ENCODE peak calls at places on chromosomes 2 and 18, in five cellular contexts. Q, B, H, E and M are unnamed samples. For H3K9me3, the result is how much of the 10 kb centered on the place peaks cover.

GRCh38 chr2:105087273-105087672 is 49.4 kb downstream of the MRPS9 start:
- DNase-seq in Q (no peak), B (no peak), H (no peak), E (no peak), M (no peak)

GRCh38 chr2:200687938-200688920 is 102.4 kb downstream of the AOX1 start:
- DNase-seq in Q (no peak), B (no peak), H (no peak), E (no peak), M (no peak)

GRCh38 chr2:103445356-103445755 is 683.5 kb downstream of the TMEM182 start:
- DNase-seq in Q (no peak), B (no peak), H (no peak), E (no peak), M (no peak)

GRCh38 chr18:70936160-70936559 is 647.3 kb downstream of the SOCS6 start:
- DNase-seq in Q (no peak), B (no peak), H (no peak), E (no peak), M (no peak)

GRCh38 chr2:6866982-6867381 is 1.3 kb upstream of the CMPK2 start:
- DNase-seq in Q (no peak), B (no peak), H (no peak), E (no peak), M (no peak)

GRCh38 chr2:41869542-41870256 is 178.1 kb upstream of the PKDCC start:
- DNase-seq in Q (peak), B (peak), H (peak), E (peak), M (peak)

GRCh38 chr2:9744256-9745004 is 98.8 kb upstream of the TAF1B start:
- DNase-seq in Q (no peak), B (no peak), H (no peak), E (no peak), M (no peak)

GRCh38 chr2:67234443-67234842 is 162.7 kb upstream of the ETAA1 start:
- DNase-seq in Q (no peak), B (no peak), H (peak), E (no peak), M (peak)

GRCh38 chr2:162232611-162233115 is 10.6 kb downstream of the FAP start:
- DNase-seq in Q (no peak), B (no peak), H (no peak), E (no peak), M (no peak)

GRCh38 chr18:65498605-65499004 is 252.2 kb upstream of the CDH7 start:
- DNase-seq in Q (no peak), B (no peak), H (no peak), E (no peak), M (no peak)

GRCh38 chr2:27627963-27628766 is 647 bp downstream of the CCDC121 start:
- DNase-seq in Q (peak), B (no peak), H (no peak), E (no peak), M (peak)

GRCh38 chr2:97759727-97760407 is 46.5 kb downstream of the ZAP70 start:
- DNase-seq in Q (no peak), B (no peak), H (no peak), E (no peak), M (no peak)

GRCh38 chr2:230878599-230878965 is 13.8 kb downstream of the ITM2C start:
- DNase-seq in Q (no peak), B (no peak), H (no peak), E (no peak), M (no peak)

GRCh38 chr2:168964251-168964807 is 63.2 kb downstream of the G6PC2 start:
- DNase-seq in Q (no peak), B (no peak), H (no peak), E (no peak), M (no peak)

GRCh38 chr2:205914736-205915510 is 171.1 kb downstream of the INO80D start:
- DNase-seq in Q (no peak), B (no peak), H (no peak), E (no peak), M (no peak)

GRCh38 chr2:8310557-8311455 is 371.1 kb upstream of the ID2 start:
- DNase-seq in Q (no peak), B (no peak), H (no peak), E (no peak), M (no peak)

GRCh38 chr2:147051248-147051647 is 793.6 kb upstream of the ACVR2A start:
- DNase-seq in Q (no peak), B (no peak), H (no peak), E (no peak), M (no peak)

GRCh38 chr2:192091480-192091879 is 103.3 kb downstream of the TMEFF2 start:
- DNase-seq in Q (no peak), B (no peak), H (no peak), E (no peak), M (no peak)

GRCh38 chr2:72150961-72151356 is 3.3 kb upstream of the CYP26B1 start:
- DNase-seq in Q (no peak), B (no peak), H (no peak), E (no peak), M (no peak)

GRCh38 chr2:120237491-120237902 is 14.3 kb upstream of the TMEM185B start:
- DNase-seq in Q (no peak), B (no peak), H (no peak), E (no peak), M (peak)

GRCh38 chr2:10971131-10971854 is 59.6 kb downstream of the KCNF1 start:
- DNase-seq in Q (no peak), B (no peak), H (no peak), E (no peak), M (no peak)

GRCh38 chr18:61340148-61340547 is 6.9 kb downstream of the CDH20 start:
- DNase-seq in Q (no peak), B (no peak), H (no peak), E (no peak), M (no peak)

GRCh38 chr2:88211005-88211808 is 41.1 kb downstream of the THNSL2 start:
- DNase-seq in Q (no peak), B (peak), H (no peak), E (no peak), M (no peak)

GRCh38 chr2:82650038-82650437 is 1809.0 kb downstream of the SUCLG1 start:
- DNase-seq in Q (no peak), B (no peak), H (no peak), E (no peak), M (no peak)

GRCh38 chr2:11574176-11575046 is 40.6 kb downstream of the GREB1 start:
- DNase-seq in Q (no peak), B (no peak), H (no peak), E (no peak), M (no peak)

GRCh38 chr2:237389831-237390230 is 24.1 kb downstream of the COL6A3 start:
- DNase-seq in Q (no peak), B (peak), H (no peak), E (no peak), M (no peak)

DNA sequence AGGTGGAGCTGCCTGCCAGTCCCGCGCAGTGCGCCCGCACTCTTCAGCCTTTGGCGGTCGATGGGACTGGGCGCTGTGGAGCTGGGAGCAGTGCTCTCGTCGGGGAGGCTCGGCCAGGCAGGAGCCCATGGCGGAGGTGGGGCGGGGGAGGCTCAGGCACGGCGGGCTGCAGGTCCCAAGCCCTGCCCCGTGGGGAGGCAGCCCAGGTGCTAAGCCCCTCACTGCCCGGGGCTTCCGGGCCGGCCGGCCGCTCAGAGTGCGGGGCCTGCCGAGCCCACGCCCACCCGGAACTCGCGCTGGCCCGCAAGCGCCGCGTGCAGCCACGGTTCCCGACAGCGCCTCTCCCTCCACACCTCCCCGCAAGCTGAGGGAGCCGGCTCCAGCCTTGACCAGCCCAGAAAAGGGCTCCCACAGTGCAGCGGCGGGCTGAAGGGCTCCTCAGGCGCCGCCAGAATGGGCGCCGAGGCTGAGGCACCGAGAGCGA is 316.4 kb downstream of the RND3 start:
- DNase-seq in Q (no peak), B (no peak), H (no peak), E (no peak), M (no peak)
- H3K9me3 ChIP-seq in Q (under half), B (under half), H (under half), E (under half), M (under half)

GRCh38 chr18:55912071-55912470 is 324.1 kb upstream of the TCF4 start:
- DNase-seq in Q (no peak), B (no peak), H (no peak), E (no peak), M (no peak)

GRCh38 chr18:55912919-55913318 is 324.9 kb upstream of the TCF4 start:
- DNase-seq in Q (no peak), B (no peak), H (no peak), E (no peak), M (no peak)

GRCh38 chr18:55907352-55908045 is 319.5 kb upstream of the TCF4 start:
- DNase-seq in Q (no peak), B (no peak), H (no peak), E (no peak), M (peak)

GRCh38 chr18:55908790-55909408 is 320.9 kb upstream of the TCF4 start:
- DNase-seq in Q (no peak), B (peak), H (no peak), E (no peak), M (peak)

GRCh38 chr18:55910328-55910727 is 322.3 kb upstream of the TCF4 start:
- DNase-seq in Q (no peak), B (no peak), H (no peak), E (no peak), M (no peak)
- H3K9me3 ChIP-seq in Q (under half), B (under half), H (under half), E (under half), M (under half)

GRCh38 chr2:233289590-233290424 is 17.8 kb upstream of the SAG start:
- DNase-seq in Q (no peak), B (no peak), H (no peak), E (no peak), M (no peak)

GRCh38 chr2:233290446-233290845 is 17.2 kb upstream of the SAG start:
- DNase-seq in Q (no peak), B (no peak), H (no peak), E (no peak), M (no peak)

GRCh38 chr2:233288663-233289062 is 19.0 kb upstream of the SAG start:
- DNase-seq in Q (no peak), B (no peak), H (no peak), E (no peak), M (no peak)

GRCh38 chr2:233285921-233286320 is 21.7 kb upstream of the SAG start:
- DNase-seq in Q (no peak), B (no peak), H (no peak), E (no peak), M (no peak)

DNA sequence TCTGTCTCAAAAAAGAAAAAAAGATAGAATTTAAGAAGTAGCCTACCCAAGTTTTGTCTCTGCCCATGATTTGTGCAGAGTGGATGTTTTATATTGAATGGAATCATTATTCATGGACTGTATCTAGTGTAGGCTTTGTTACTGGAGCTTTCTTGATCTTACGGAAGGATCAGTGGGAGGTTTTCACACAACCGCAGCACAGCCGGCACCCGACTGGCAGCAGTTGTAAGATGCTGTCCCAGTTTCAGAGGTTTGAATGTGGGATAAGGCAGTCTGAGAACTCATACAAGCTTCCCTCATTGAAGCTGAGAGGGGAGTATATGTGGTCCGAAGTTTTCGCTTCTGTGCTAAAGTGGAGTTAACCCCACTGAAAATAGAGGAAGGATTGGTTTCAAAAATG is 19.7 kb upstream of the SAG start:
- DNase-seq in Q (no peak), B (no peak), H (no peak), E (no peak), M (no peak)
- H3K9me3 ChIP-seq in Q (under half), B (under half), H (under half), E (under half), M (under half)

DNA sequence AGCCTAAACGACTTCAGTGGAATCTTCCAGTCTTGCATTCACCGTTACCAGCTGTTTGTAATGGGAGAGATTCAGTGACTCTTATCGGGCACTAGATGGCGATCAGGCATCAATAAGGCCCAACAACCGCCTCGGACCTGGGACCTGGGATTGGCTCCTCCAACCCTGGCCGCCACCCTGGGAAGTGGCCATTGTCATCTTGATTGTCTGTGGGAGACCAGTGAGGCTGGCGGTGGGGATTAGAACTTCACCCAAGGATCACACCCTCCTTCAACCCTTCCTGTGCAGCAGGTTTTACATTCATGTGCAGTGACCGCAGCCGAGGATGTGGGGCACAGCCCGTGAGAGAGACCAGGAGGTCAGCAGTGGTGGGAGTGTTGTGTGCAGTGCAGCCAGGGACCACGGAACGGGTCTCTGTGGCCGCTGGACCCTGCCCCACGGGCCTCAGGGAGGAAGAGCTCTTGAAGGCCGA is 85.3 kb downstream of the SPP2 start:
- DNase-seq in Q (peak), B (peak), H (peak), E (peak), M (peak)
- H3K9me3 ChIP-seq in Q (under half), B (under half), H (under half), E (under half), M (under half)

DNA sequence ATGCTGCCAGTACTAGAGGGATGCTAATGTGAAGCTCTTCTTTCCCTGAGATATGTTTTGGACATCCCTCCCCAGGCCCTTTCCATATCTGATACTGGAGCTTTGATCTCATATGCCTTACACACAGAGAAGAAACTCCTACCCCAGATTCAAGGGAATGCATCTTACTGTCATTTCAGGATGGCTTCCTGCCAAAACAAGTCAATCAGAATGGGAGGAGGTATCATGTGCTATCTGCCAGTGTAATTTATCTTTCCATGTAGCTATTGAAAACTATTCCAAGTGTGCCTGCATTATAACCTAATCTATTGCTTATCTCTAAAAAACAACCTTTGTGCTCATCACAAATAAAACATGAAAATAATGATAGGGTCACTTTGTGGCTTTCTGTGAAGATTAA is 269.9 kb upstream of the SETBP1 start:
- DNase-seq in Q (no peak), B (no peak), H (no peak), E (no peak), M (no peak)
- H3K9me3 ChIP-seq in Q (under half), B (under half), H (under half), E (under half), M (under half)

GRCh38 chr2:363823-364470 is 76.1 kb upstream of the ALKAL2 start:
- DNase-seq in Q (no peak), B (no peak), H (no peak), E (no peak), M (no peak)
- H3K9me3 ChIP-seq in Q (under half), B (under half), H (under half), E (under half), M (under half)

GRCh38 chr2:109442715-109443319 is 170.9 kb downstream of the SEPTIN10 start:
- DNase-seq in Q (no peak), B (no peak), H (no peak), E (no peak), M (no peak)
- H3K9me3 ChIP-seq in Q (under half), B (under half), H (under half), E (under half), M (under half)

DNA sequence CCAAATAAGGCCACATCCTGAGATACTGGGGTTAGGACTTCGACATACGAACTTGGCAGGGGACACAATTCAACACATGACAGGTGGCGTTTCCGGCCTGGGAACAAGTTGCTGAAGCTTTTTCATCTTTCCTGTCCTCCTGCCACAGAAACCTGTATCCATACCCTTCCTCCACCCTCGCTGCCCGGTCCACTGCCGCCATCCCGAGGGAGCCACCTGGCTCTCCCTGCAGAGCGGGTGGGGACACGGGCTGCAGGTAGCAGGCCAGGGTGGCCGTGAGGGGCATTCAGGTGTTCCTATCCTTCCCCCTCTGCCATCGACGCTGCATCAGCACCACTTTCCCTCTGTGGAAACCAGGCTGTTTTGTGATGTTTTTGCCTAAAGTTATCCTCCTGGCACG is 74.4 kb upstream of the TWIST2 start:
- DNase-seq in Q (no peak), B (no peak), H (no peak), E (no peak), M (no peak)
- H3K9me3 ChIP-seq in Q (under half), B (under half), H (under half), E (under half), M (under half)

GRCh38 chr2:94993176-94994062 is 32.1 kb upstream of the MAL start:
- DNase-seq in Q (no peak), B (no peak), H (no peak), E (no peak), M (no peak)

GRCh38 chr2:94990956-94991355 is 34.6 kb upstream of the MAL start:
- DNase-seq in Q (no peak), B (no peak), H (no peak), E (no peak), M (no peak)

GRCh38 chr2:94994063-94994913 is 31.2 kb upstream of the MAL start:
- DNase-seq in Q (no peak), B (no peak), H (no peak), E (no peak), M (no peak)

GRCh38 chr2:94994914-94995236 is 30.6 kb upstream of the MAL start:
- DNase-seq in Q (no peak), B (no peak), H (no peak), E (no peak), M (no peak)

DNA sequence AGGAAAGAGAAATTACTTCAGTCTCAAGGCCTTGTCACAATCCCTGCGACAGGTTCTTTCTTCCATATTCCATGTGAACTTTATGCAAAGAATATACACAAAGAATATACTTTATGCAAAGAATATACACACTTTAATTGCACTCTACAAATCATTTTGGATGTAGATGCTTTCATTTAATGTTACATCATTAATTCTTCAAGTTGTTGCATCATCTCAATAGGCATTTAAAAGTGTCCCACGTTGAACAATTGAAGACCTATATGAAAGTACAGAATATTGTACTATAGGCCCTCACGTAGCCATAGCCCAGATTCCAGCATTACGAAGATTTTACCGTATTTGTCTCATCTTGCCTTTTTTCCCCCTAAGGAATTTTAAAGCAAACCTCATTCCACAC is 33.1 kb upstream of the MAL start:
- DNase-seq in Q (no peak), B (no peak), H (no peak), E (no peak), M (no peak)
- H3K9me3 ChIP-seq in Q (under half), B (under half), H (under half), E (under half), M (under half)